ENCODE peak calls at places on chromosome 11, in four cellular contexts. V, W, K and R are unnamed samples.

GRCh38 chr11:97761175-97761574 is 1259.6 kb upstream of the CNTN5 start:
- DNase-seq in V (no peak), W (no peak), K (no peak), R (no peak)

GRCh38 chr11:17430616-17431015 is 42.2 kb upstream of the KCNJ11 start:
- DNase-seq in V (no peak), W (no peak), K (no peak), R (no peak)

GRCh38 chr11:10204021-10204420 is 90.0 kb downstream of the SBF2 start:
- DNase-seq in V (no peak), W (no peak), K (no peak), R (no peak)

GRCh38 chr11:16791494-16791961 is 53.1 kb downstream of the C11orf58 start:
- DNase-seq in V (no peak), W (no peak), K (no peak), R (no peak)

GRCh38 chr11:65419773-65420481 is 2.7 kb upstream of the NEAT1 start:
- DNase-seq in V (peak; percentile 95), W (peak; percentile 81), K (peak; percentile 88), R (peak; percentile 95)

GRCh38 chr11:9752091-9752490 is 88.2 kb downstream of the SWAP70 start:
- DNase-seq in V (no peak), W (no peak), K (no peak), R (no peak)

GRCh38 chr11:82718307-82718706 is 15.4 kb downstream of the FAM181B start:
- DNase-seq in V (no peak), W (no peak), K (no peak), R (no peak)

GRCh38 chr11:93330446-93330984 is at the start of gene DEUP1:
- DNase-seq in V (peak; percentile 81), W (peak; percentile 91), K (peak; percentile 68), R (peak; percentile 87)

GRCh38 chr11:68273056-68273738 is 1.4 kb upstream of the C11orf24 start:
- DNase-seq in V (no peak), W (no peak), K (no peak), R (no peak)

GRCh38 chr11:46529086-46529905 is 64.5 kb downstream of the AMBRA1 start:
- DNase-seq in V (peak; percentile 67), W (peak; percentile 73), K (peak; percentile 42), R (peak; percentile 46)

GRCh38 chr11:10664005-10664404 is 29.6 kb downstream of the IRAG1 start:
- DNase-seq in V (no peak), W (no peak), K (no peak), R (no peak)

GRCh38 chr11:17552392-17553248 is 5.6 kb downstream of the OTOG start:
- DNase-seq in V (no peak), W (no peak), K (no peak), R (no peak)

GRCh38 chr11:46673713-46674462 is 26.5 kb downstream of the ARHGAP1 start:
- DNase-seq in V (peak; percentile 42), W (peak; percentile 63), K (no peak), R (no peak)

GRCh38 chr11:129249351-129249750 is 57.2 kb upstream of the ARHGAP32 start:
- DNase-seq in V (no peak), W (no peak), K (no peak), R (no peak)

GRCh38 chr11:35483131-35483800 is 42.1 kb downstream of the PAMR1 start:
- DNase-seq in V (no peak), W (no peak), K (no peak), R (no peak)

DNA sequence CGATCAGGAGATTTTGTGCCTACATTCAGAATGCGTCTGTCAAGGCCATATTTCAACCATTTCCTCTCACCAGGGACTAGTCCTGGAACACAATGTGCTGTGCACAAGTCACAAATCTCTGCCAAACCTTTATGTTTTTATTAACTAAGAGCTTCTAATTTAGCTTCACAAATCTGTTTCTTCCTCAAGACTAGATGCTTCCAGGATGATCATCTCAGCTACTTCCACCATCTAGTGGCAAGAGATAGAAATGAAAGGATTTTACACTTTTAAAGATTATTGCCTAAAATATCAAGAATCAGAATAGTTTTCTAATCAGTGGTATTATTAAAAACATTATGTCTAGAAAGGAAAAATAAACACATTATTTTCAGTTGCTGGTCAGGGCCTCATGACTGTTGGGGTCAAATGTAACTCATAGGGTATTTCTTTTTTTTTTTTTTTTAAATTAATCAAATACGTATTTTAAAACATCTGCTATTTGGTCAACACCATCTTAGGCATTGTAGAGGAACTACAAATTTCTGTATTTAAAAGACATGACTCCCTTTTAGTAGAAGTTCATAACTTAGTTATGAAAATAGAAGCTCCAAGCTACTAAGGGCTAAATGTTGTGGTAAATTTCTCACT is 1102.6 kb downstream of the DLG2 start:
- DNase-seq in V (no peak), W (no peak), K (no peak), R (no peak)
- TF ChIP-seq CTCF in V (peak; percentile 36), W (peak; percentile 27), K (peak; percentile 17), R (no peak)

GRCh38 chr11:125211191-125211953 is 46.8 kb downstream of the PKNOX2 start:
- DNase-seq in V (no peak), W (no peak), K (peak; percentile 46), R (no peak)
- H3K27ac ChIP-seq in V (no peak overlapping the region), W (no peak overlapping the region), K (peak overlapping the region; percentile 12), R (no peak overlapping the region)

GRCh38 chr11:8138526-8138925 is 30.3 kb downstream of the RIC3 start:
- DNase-seq in V (no peak), W (no peak), K (no peak), R (no peak)
- H3K4me3 ChIP-seq in V (no peak overlapping the region), W (no peak overlapping the region), K (no peak overlapping the region), R (no peak overlapping the region)

GRCh38 chr11:60251485-60252207 is 8.7 kb upstream of the MS4A4E start:
- DNase-seq in V (no peak), W (no peak), K (no peak), R (no peak)
- TF ChIP-seq CTCF in V (peak; percentile 48), W (no peak), K (peak; percentile 25), R (peak; percentile 51)